ENCODE peak calls at places on chromosomes 5 and 9, in nine cellular contexts. X, M, R, S, D, E, L, J and N are unnamed samples.

GRCh38 chr5:149803641-149804468 is 73.7 kb downstream of the PPARGC1B start:
- DNase-seq in R (peak; percentile 72), M (no peak), S (no peak), L (no peak), X (no peak), E (peak; percentile 56), J (peak; percentile 25), D (no peak), N (no peak)

GRCh38 chr5:36704131-36704530 is 97.7 kb downstream of the SLC1A3 start:
- DNase-seq in M (no peak), L (no peak), S (no peak), D (no peak), X (no peak), R (peak; percentile 49), E (no peak), J (no peak), N (no peak)

GRCh38 chr5:82748688-82749091 is 328.5 kb downstream of the TMEM167A start:
- DNase-seq in D (no peak), M (no peak), R (no peak), S (no peak), X (no peak), L (no peak), E (no peak), J (no peak), N (no peak)

GRCh38 chr9:109101810-109102209 is 17.9 kb downstream of the TMEM245 start:
- DNase-seq in D (peak; percentile 29), S (no peak), M (no peak), L (no peak), R (no peak), E (no peak), J (peak; percentile 75), X (no peak), N (no peak)

GRCh38 chr5:134462761-134463160 is 51.1 kb upstream of the CDKN2AIPNL start:
- DNase-seq in J (no peak), S (no peak), L (no peak), M (no peak), D (no peak), E (no peak), X (no peak), R (no peak), N (no peak)

GRCh38 chr5:65815156-65815555 is 93.2 kb downstream of the NLN start:
- DNase-seq in R (no peak), S (no peak), E (no peak), L (no peak), D (no peak), J (no peak), X (no peak), M (no peak), N (no peak)

GRCh38 chr9:105390901-105391300 is 56.9 kb upstream of the FSD1L start:
- DNase-seq in M (no peak), S (no peak), X (no peak), R (no peak), D (no peak), E (no peak), J (no peak), L (no peak), N (no peak)

GRCh38 chr9:133238272-133238850 is 29.3 kb upstream of the OBP2B start:
- DNase-seq in X (no peak), J (peak; percentile 71), L (no peak), E (peak; percentile 93), R (peak; percentile 93), S (peak; percentile 86), M (peak; percentile 39), D (peak; percentile 5), N (peak; percentile 74)

GRCh38 chr9:119698535-119698934 is 329.3 kb upstream of the BRINP1 start:
- DNase-seq in X (no peak), M (no peak), E (no peak), S (no peak), R (no peak), L (no peak), D (no peak), J (no peak), N (no peak)

GRCh38 chr5:61576556-61576955 is 244.5 kb downstream of the ZSWIM6 start:
- DNase-seq in S (no peak), D (no peak), M (no peak), L (no peak), E (no peak), R (no peak), X (no peak), J (no peak), N (no peak)

GRCh38 chr5:66848749-66849641 is 252.8 kb downstream of the MAST4 start:
- DNase-seq in E (no peak), S (no peak), R (no peak), D (peak; percentile 72), X (peak; percentile 26), M (no peak), J (no peak), L (no peak), N (no peak)

GRCh38 chr5:124764992-124765611 is 18.7 kb upstream of the ZNF608 start:
- DNase-seq in R (no peak), J (no peak), E (no peak), S (no peak), D (no peak), M (no peak), X (no peak), L (no peak), N (no peak)

GRCh38 chr5:110865400-110866094 is 126.7 kb downstream of the SLC25A46 start:
- DNase-seq in S (peak; percentile 52), L (peak; percentile 4), D (no peak), R (no peak), J (no peak), M (no peak), X (peak; percentile 31), E (no peak), N (no peak)

GRCh38 chr5:62547929-62548678 is 30.5 kb upstream of the LRRC70 start:
- DNase-seq in D (no peak), J (no peak), S (no peak), L (no peak), X (no peak), M (no peak), R (no peak), E (no peak), N (no peak)

GRCh38 chr5:24749701-24750100 is 104.9 kb upstream of the CDH10 start:
- DNase-seq in J (no peak), S (no peak), L (no peak), E (no peak), X (no peak), D (no peak), M (no peak), R (no peak), N (no peak)

DNA sequence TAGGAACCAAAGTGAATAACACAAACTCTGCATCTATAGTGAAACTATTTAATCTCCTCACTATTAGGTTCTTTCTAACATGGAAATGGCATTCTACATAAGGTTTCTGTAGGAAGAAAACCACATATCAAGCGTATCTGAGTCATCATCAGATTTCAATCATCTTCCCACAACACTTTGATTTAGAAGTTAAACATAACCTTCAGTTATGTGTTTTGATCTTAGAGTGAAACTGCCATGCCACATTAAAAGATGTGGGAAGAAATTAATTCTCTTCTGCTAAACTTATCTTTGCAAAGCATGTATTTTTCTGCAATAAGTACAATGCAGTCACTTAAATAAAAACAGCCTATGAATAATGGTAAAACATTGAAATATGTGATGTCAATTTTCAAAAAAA is 55.0 kb downstream of the MEF2C start:
- DNase-seq in R (no peak), D (no peak), M (no peak), S (no peak), J (no peak), L (no peak), X (no peak), E (no peak), N (no peak)
- H3K4me3 ChIP-seq in R (peak overlapping the region; percentile 34), D (no peak overlapping the region), M (no peak overlapping the region), S (no peak overlapping the region), J (no peak overlapping the region), L (no peak overlapping the region), X (no peak overlapping the region), E (peak overlapping the region; percentile 27), N (peak overlapping the region; percentile 48)

DNA sequence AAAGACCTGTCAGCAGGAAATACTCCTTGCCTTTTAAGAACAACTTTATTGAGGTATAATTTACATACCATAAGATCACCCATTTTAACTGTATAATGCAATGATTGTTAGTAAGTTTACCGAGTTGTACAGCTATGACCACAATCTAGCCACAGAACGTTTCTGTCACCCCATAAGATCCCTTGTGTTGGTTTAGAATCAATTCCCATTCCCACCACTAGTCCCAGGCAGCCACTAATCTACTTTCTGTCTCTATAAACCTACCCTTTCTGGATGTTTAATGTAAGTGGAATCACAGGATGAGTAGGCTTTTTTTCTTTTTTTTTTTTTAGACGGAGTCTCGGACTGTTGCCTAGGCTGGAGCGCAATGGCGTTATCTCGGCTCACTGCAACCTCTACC is 4.4 kb downstream of the GPR107 start:
- DNase-seq in R (no peak), E (no peak), D (no peak), J (no peak), S (no peak), X (no peak), M (no peak), L (no peak), N (no peak)
- TF ChIP-seq CTCF in R (no peak), E (peak; percentile 12), D (no peak), J (no peak), S (no peak), X (peak; percentile 27), M (no peak), L (peak; percentile 19), N (no peak)

DNA sequence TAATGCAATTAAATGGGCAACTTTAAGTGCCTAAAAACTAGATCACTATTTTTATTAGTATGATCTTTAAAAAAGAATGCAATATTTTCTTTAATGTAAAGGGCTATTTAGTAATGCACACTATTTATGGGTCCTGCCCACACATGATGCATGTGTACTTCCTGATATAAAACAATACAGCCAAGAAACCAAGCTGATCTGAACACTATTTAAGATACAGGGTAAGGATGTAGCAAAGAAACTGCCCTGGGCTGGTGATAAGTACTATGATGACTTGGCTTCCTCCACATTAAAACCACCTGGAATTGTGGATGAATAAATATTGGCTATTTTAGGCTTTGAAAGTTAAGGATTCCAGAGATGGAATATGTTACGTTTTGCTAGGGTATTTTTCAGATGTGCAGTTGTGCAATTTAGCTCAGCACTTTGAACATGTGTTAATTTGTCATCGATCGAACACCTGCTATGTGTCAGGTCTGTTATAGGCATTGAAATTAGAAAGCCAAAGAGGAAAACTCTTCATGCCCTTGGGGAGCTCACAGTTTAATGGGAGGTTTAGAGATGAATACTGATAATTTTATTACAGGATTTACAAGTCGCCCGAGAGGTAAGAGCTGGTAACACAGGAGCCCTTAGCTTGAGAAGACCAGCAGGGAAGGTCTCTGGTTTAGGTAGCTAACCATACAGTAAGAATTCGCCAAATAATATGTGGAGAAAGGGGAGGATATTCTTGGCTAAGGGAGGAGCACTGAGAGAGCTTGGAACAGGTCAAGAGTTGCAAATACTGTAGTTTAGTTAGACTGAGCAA is 276.6 kb downstream of the PLK2 start:
- DNase-seq in X (peak; percentile 16), J (no peak), D (no peak), E (no peak), M (no peak), R (no peak), L (no peak), S (no peak), N (no peak)
- H3K4me3 ChIP-seq in X (no peak overlapping the region), J (no peak overlapping the region), D (no peak overlapping the region), E (no peak overlapping the region), M (no peak overlapping the region), R (no peak overlapping the region), L (no peak overlapping the region), S (no peak overlapping the region), N (no peak overlapping the region)

DNA sequence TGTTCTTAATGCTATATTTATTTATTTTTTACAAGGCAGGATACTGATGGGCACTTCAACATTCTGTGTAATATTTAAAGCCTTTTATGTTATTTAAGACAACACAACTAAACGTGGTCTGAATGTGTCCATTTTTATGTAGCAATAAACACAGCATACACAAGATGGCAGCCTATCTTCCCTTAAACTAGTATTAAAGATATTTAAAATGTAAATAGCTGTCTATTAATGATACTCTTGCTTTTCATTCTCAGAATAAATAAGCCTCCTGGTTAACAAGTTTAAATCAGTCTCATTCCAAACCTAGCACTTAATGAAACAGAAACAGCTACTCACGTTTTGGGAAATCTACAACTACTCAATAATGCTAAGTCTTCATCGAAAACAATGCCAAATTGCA is 315.7 kb downstream of the MCTP1 start:
- DNase-seq in L (no peak), S (peak; percentile 8), X (no peak), M (no peak), D (peak; percentile 8), R (no peak), E (no peak), J (no peak), N (no peak)
- TF ChIP-seq CTCF in L (peak; percentile 29), S (peak; percentile 54), X (no peak), M (no peak), D (peak; percentile 20), R (peak; percentile 27), E (no peak), J (no peak), N (no peak)